ENCODE peak calls at places on chromosome 13, in five cellular contexts. F is mesothelial cell of epicardium, O is GM12865, R is astrocyte of the spinal cord, B is thoracic aorta. H is an unnamed sample.
A peak's percentile ranks its signal among the peaks of the same experiment; 100 is the strongest.

GRCh38 chr13:78595819-78596700 is 7.3 kb downstream of the POU4F1 start:
- DNase-seq in F (no peak), B (no peak), O (no peak), R (no peak), H (no peak)

GRCh38 chr13:109968876-109969577 is 182.6 kb upstream of the IRS2 start:
- DNase-seq in F (no peak), R (no peak), B (no peak), O (no peak), H (no peak)

GRCh38 chr13:108315955-108316354 is 46.4 kb downstream of the TNFSF13B start:
- DNase-seq in B (no peak), R (no peak), O (no peak), F (no peak), H (no peak)

GRCh38 chr13:19587635-19588300 is 26.4 kb upstream of the TPTE2 start:
- DNase-seq in F (no peak), O (peak; percentile 81), B (no peak), R (peak; percentile 48), H (no peak)

GRCh38 chr13:43880930-43881329 is 1.2 kb downstream of the LACC1 start:
- DNase-seq in R (no peak), B (no peak), O (no peak), F (no peak), H (no peak)

GRCh38 chr13:35927554-35927953 is 203.6 kb downstream of the DCLK1 start:
- DNase-seq in B (peak; percentile 3), R (peak; percentile 66), F (no peak), O (no peak), H (no peak)

GRCh38 chr13:100089633-100090032 is 740 bp downstream of the PCCA start:
- DNase-seq in F (no peak), O (peak; percentile 44), R (peak; percentile 24), B (no peak), H (no peak)

GRCh38 chr13:42355118-42355840 is 83.3 kb downstream of the AKAP11 start:
- DNase-seq in F (no peak), R (peak; percentile 27), B (no peak), O (no peak), H (no peak)

GRCh38 chr13:35354882-35355281 is 121.6 kb downstream of the MAB21L1 start:
- DNase-seq in O (no peak), B (no peak), R (no peak), F (no peak), H (no peak)

GRCh38 chr13:41720839-41721561 is 239.9 kb downstream of the VWA8 start:
- DNase-seq in O (no peak), F (no peak), R (no peak), B (no peak), H (no peak)

GRCh38 chr13:43303040-43303729 is 279.8 kb downstream of the DNAJC15 start:
- DNase-seq in B (no peak), O (peak; percentile 69), F (peak; percentile 51), R (peak; percentile 72), H (no peak)

GRCh38 chr13:97249797-97250495 is 27.8 kb downstream of the MBNL2 start:
- DNase-seq in O (no peak), F (no peak), R (no peak), B (no peak), H (no peak)

GRCh38 chr13:112254061-112254818 is 121.9 kb upstream of the SPACA7 start:
- DNase-seq in R (no peak), F (no peak), O (no peak), B (no peak), H (no peak)

GRCh38 chr13:65456150-65456912 is 1773.8 kb downstream of the PCDH9 start:
- DNase-seq in R (no peak), B (no peak), O (no peak), F (no peak), H (no peak)

GRCh38 chr13:65677906-65678305 is 1552.2 kb downstream of the PCDH9 start:
- DNase-seq in B (no peak), F (no peak), O (no peak), R (no peak), H (no peak)

GRCh38 chr13:61664821-61665705 is 249.4 kb upstream of the PCDH20 start:
- DNase-seq in O (no peak), R (peak; percentile 65), B (no peak), F (no peak), H (no peak)

GRCh38 chr13:25181597-25181996 is 9.5 kb upstream of the AMER2 start:
- DNase-seq in F (no peak), O (peak; percentile 51), B (no peak), R (no peak), H (no peak)

GRCh38 chr13:106497079-106497478 is 38.4 kb downstream of the EFNB2 start:
- DNase-seq in F (no peak), R (no peak), B (no peak), O (no peak), H (no peak)

GRCh38 chr13:73956795-73957408 is 177.3 kb downstream of the KLF12 start:
- DNase-seq in B (no peak), R (no peak), O (no peak), F (no peak), H (no peak)

GRCh38 chr13:46071590-46072249 is 19.2 kb upstream of the ZC3H13 start:
- DNase-seq in O (peak; percentile 93), R (no peak), F (no peak), B (no peak), H (no peak)

GRCh38 chr13:81929988-81930387 is 1589.1 kb upstream of the SPRY2 start:
- DNase-seq in F (no peak), R (peak; percentile 26), O (no peak), B (no peak), H (no peak)

GRCh38 chr13:59458908-59459579 is 704.7 kb downstream of the DIAPH3 start:
- DNase-seq in O (no peak), F (no peak), B (no peak), R (peak; percentile 86), H (no peak)

GRCh38 chr13:111395511-111396393 is 75.3 kb downstream of the TEX29 start:
- DNase-seq in F (peak; percentile 19), R (no peak), O (no peak), B (no peak), H (peak; percentile 36)

GRCh38 chr13:109072505-109072904 is 443.1 kb downstream of the MYO16 start:
- DNase-seq in F (no peak), R (no peak), B (no peak), O (no peak), H (no peak)

GRCh38 chr13:23627419-23627818 is 57.2 kb downstream of the TNFRSF19 start:
- DNase-seq in B (no peak), R (no peak), F (no peak), O (no peak), H (no peak)

GRCh38 chr13:80334582-80335260 is 6.2 kb downstream of the SPRY2 start:
- DNase-seq in F (no peak), B (no peak), O (no peak), R (peak; percentile 52), H (no peak)
- TF ChIP-seq CTCF in F (no peak), B (no peak), O (no peak), R (no peak), H (no peak)

GRCh38 chr13:31053098-31053497 is 108.6 kb downstream of the HSPH1 start:
- DNase-seq in R (no peak), F (no peak), B (no peak), O (no peak), H (no peak)

GRCh38 chr13:31052478-31052877 is 109.2 kb downstream of the HSPH1 start:
- DNase-seq in B (no peak), R (no peak), F (no peak), O (no peak), H (no peak)

GRCh38 chr13:31050486-31051400 is 111.0 kb downstream of the HSPH1 start:
- DNase-seq in B (no peak), O (no peak), R (peak; percentile 4), F (no peak), H (no peak)

GRCh38 chr13:31053896-31054295 is 107.8 kb downstream of the HSPH1 start:
- DNase-seq in F (no peak), B (no peak), O (no peak), R (no peak), H (no peak)

DNA sequence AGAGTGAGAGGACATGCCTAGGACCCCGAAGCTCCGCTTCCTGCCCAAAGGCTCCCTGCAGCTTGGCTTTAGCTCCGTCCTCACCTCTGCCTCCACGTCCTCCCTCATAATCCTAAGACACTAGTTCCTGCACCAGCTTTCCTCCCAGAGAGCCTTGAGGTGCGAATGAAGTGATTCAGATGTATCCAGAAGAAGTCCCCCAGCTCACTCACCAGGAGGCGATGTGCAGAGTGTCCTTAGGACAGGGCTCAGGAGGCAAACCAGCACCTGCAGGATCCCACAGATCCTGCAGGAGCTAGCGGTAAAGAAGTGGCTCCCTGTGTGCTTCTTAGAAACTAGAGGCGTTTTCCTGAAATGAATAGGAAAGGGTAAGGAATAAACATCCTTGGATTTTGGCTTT is 109.7 kb downstream of the HSPH1 start:
- DNase-seq in O (no peak), F (no peak), B (no peak), R (no peak), H (peak; percentile 14)
- TF ChIP-seq CTCF in O (no peak), F (no peak), B (no peak), R (no peak), H (no peak)

GRCh38 chr13:28548872-28549271 is 53.9 kb upstream of the FLT1 start:
- DNase-seq in B (no peak), F (no peak), R (no peak), O (no peak), H (no peak)
- TF ChIP-seq CTCF in B (no peak), F (no peak), R (peak; percentile 4), O (no peak), H (no peak)

GRCh38 chr13:40109324-40109958 is 454.0 kb downstream of the COG6 start:
- DNase-seq in B (no peak), R (peak; percentile 92), F (no peak), O (no peak), H (no peak)
- TF ChIP-seq CTCF in B (no peak), R (no peak), F (no peak), O (no peak), H (no peak)

DNA sequence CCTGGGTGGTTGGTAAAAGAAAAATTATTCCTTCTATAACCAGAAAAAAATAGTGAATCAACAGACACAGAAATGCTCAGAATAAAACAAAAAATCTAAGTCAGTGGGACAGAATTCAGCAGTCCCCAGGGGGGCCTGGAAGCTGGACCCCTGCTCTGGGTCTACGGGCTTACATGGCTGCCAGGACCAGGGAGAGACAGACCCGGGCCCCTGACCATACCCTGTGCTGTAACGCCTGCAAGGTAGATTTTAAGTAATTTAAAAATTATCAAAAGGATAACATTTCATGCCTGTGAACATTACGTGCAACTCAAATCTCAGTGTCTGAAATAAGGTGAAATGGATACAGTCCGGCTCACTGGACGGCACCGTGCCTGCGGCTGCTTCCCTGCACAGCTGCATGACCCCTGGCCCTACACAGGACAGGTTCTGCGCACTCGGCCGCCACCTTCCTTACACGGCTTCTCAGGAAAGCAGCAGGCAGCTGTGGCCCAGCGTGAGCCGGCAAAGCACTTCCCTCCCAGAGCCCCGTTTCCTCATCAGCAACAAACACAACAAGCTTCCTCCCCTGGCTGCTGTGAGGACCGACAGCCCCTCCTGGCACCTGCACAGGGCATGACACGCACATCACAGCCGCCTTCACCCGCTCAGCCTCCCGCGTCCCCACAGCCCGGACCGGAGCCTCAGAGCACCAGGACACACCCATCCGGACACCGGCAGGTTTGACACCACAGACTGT is 22.2 kb downstream of the RASA3 start:
- DNase-seq in F (no peak), B (no peak), R (peak; percentile 43), O (peak; percentile 86), H (peak; percentile 82)
- TF ChIP-seq CTCF in F (no peak), B (no peak), R (peak; percentile 11), O (peak; percentile 36), H (peak; percentile 27)

GRCh38 chr13:91643394-91643793 is 245.0 kb downstream of the GPC5 start:
- DNase-seq in R (no peak), O (no peak), B (no peak), F (no peak), H (no peak)
- TF ChIP-seq CTCF in R (no peak), O (no peak), B (no peak), F (no peak), H (no peak)

H was measured in Peyer's patch.